ENCODE peak calls at places on chromosomes 6 and 20, in nine cellular contexts. R is EL; U is NCI-H1417 treated with DMSO at 0.1 percent for 48 hours; M is transverse colon; P is stimulated activated CD8-positive, alpha-beta memory T cell treated with anti-CD3 and anti-CD28 coated beads, Interleukin-7, amount 100 ng/mL, for 1 hour; W is T-helper 2 cell; L is HTR-8/SVneo; B is Ammon's horn; A is A172. Y is an unnamed sample.

GRCh38 chr20:34023937-34024732 is 30.4 kb downstream of the RALY start:
- DNase-seq in L (no peak), R (no peak), B (no peak), P (no peak), U (no peak), W (no peak), M (no peak), A (no peak), Y (no peak)

GRCh38 chr20:54228841-54229240 is 21.0 kb downstream of the PFDN4 start:
- DNase-seq in W (no peak), R (no peak), M (no peak), B (no peak), L (no peak), A (peak), U (no peak), P (no peak), Y (no peak)

GRCh38 chr6:68575765-68576439 is 59.2 kb upstream of the ADGRB3 start:
- DNase-seq in R (no peak), L (peak), W (no peak), U (peak), A (peak), M (no peak), B (peak), P (no peak), Y (no peak)

GRCh38 chr20:1895674-1896496 is 678 bp downstream of the SIRPA start:
- DNase-seq in R (peak), L (no peak), W (no peak), B (no peak), U (peak), P (no peak), A (no peak), M (no peak), Y (no peak)

GRCh38 chr6:149293244-149293643 is 24.3 kb upstream of the TAB2 start:
- DNase-seq in L (no peak), R (no peak), U (no peak), P (no peak), A (no peak), B (no peak), W (no peak), M (no peak), Y (no peak)

GRCh38 chr20:905999-906520 is 10.1 kb downstream of the ANGPT4 start:
- DNase-seq in M (no peak), U (no peak), R (no peak), A (no peak), L (no peak), P (no peak), B (peak), W (no peak), Y (no peak)

GRCh38 chr6:111382476-111383294 is 100.3 kb downstream of the REV3L start:
- DNase-seq in M (no peak), A (no peak), L (no peak), W (no peak), U (no peak), B (peak), P (no peak), R (no peak), Y (no peak)

GRCh38 chr6:165799736-165800135 is 136.7 kb upstream of the PDE10A start:
- DNase-seq in L (no peak), W (no peak), B (no peak), P (no peak), U (no peak), A (no peak), R (no peak), M (no peak), Y (no peak)

GRCh38 chr20:23125625-23126191 is 39.6 kb upstream of the CD93 start:
- DNase-seq in L (no peak), W (no peak), B (peak), A (no peak), U (no peak), M (peak), P (no peak), R (peak), Y (no peak)

GRCh38 chr6:11055127-11055627 is 11.1 kb upstream of the ELOVL2 start:
- DNase-seq in R (peak), A (peak), M (no peak), B (no peak), U (no peak), P (no peak), L (no peak), W (no peak), Y (no peak)

GRCh38 chr20:34708621-34709043 is 4.5 kb downstream of the TP53INP2 start:
- DNase-seq in W (peak), B (peak), R (peak), L (no peak), M (peak), U (no peak), P (peak), A (no peak), Y (peak)

GRCh38 chr6:12009904-12010634 is 2.0 kb upstream of the HIVEP1 start:
- DNase-seq in L (no peak), U (no peak), R (peak), P (no peak), B (no peak), A (no peak), W (no peak), M (no peak), Y (no peak)

GRCh38 chr20:4112490-4113420 is 97.4 kb upstream of the RNF24 start:
- DNase-seq in L (no peak), U (no peak), M (peak), W (no peak), P (no peak), R (peak), B (peak), A (peak), Y (peak)

GRCh38 chr20:53621482-53622246 is 28.0 kb upstream of the ZNF217 start:
- DNase-seq in R (peak), L (peak), U (no peak), A (peak), P (no peak), B (no peak), M (peak), W (no peak), Y (peak)

GRCh38 chr6:134689676-134690447 is 260.0 kb downstream of the ALDH8A1 start:
- DNase-seq in M (no peak), W (no peak), P (no peak), A (no peak), R (no peak), B (no peak), L (no peak), U (no peak), Y (peak)

GRCh38 chr6:161536141-161536735 is 262.4 kb upstream of the AGPAT4 start:
- DNase-seq in P (no peak), R (peak), W (no peak), M (no peak), L (no peak), U (no peak), A (no peak), B (no peak), Y (no peak)

GRCh38 chr6:72620866-72621242 is 1.0 kb upstream of the KCNQ5 start:
- DNase-seq in B (peak), R (no peak), W (no peak), M (no peak), U (no peak), L (no peak), P (no peak), A (no peak), Y (no peak)

GRCh38 chr20:14336667-14337066 is 745 bp downstream of the FLRT3 start:
- DNase-seq in W (no peak), A (peak), R (no peak), U (no peak), L (no peak), B (peak), P (no peak), M (no peak), Y (no peak)

GRCh38 chr6:154370545-154370944 is 13.9 kb upstream of the IPCEF1 start:
- DNase-seq in W (no peak), L (peak), U (no peak), B (peak), P (no peak), R (peak), M (peak), A (peak), Y (no peak)

GRCh38 chr6:138297761-138298298 is 79.5 kb upstream of the PBOV1 start:
- DNase-seq in U (no peak), A (no peak), L (no peak), B (no peak), W (no peak), M (no peak), R (peak), P (no peak), Y (no peak)

Y was measured in stomach.